ENCODE peak calls at places on chromosome 10, in ten cellular contexts. B is neural crest cell, A is fibroblast of the aortic adventitia, T is type B pancreatic cell, Y is upper lobe of left lung, S is CD14-positive monocyte, G is heart left ventricle, F is psoas muscle, O is AG04450, J is WTC11. U is an unnamed sample.

GRCh38 chr10:17790631-17791030 is 18.5 kb upstream of the MRC1 start:
- DNase-seq in B (no peak), A (no peak), T (no peak), Y (no peak), S (no peak), G (no peak), F (no peak), O (no peak), J (no peak), U (no peak)

GRCh38 chr10:125057158-125058001 is 103.0 kb downstream of the CTBP2 start:
- DNase-seq in B (peak), A (peak), T (peak), Y (peak), S (peak), G (peak), F (peak), O (peak), J (no peak), U (no peak)

GRCh38 chr10:13302821-13303555 is 3.1 kb upstream of the PHYH start:
- DNase-seq in B (no peak), A (no peak), T (no peak), Y (no peak), S (no peak), G (no peak), F (no peak), O (no peak), J (no peak), U (no peak)

GRCh38 chr10:114420811-114421485 is 16.6 kb upstream of the AFAP1L2 start:
- DNase-seq in B (no peak), A (no peak), T (no peak), Y (no peak), S (no peak), G (no peak), F (no peak), O (no peak), J (no peak), U (no peak)

GRCh38 chr10:22666287-22667092 is 47.9 kb downstream of the PIP4K2A start:
- DNase-seq in B (no peak), A (peak), T (no peak), Y (no peak), S (no peak), G (no peak), F (no peak), O (no peak), J (no peak), U (no peak)

GRCh38 chr10:91164520-91165065 is 55.9 kb upstream of the PCGF5 start:
- DNase-seq in B (no peak), A (no peak), T (no peak), Y (no peak), S (no peak), G (no peak), F (no peak), O (no peak), J (no peak), U (no peak)

GRCh38 chr10:45000764-45001381 is at the start of gene ZNF22:
- DNase-seq in B (peak), A (peak), T (peak), Y (peak), S (no peak), G (peak), F (peak), O (no peak), J (peak), U (no peak)

GRCh38 chr10:72334196-72334831 is 20.4 kb downstream of the DNAJB12 start:
- DNase-seq in B (peak), A (no peak), T (no peak), Y (no peak), S (no peak), G (peak), F (no peak), O (no peak), J (no peak), U (no peak)

GRCh38 chr10:83078645-83079044 is 1060.7 kb upstream of the GHITM start:
- DNase-seq in B (no peak), A (no peak), T (no peak), Y (no peak), S (no peak), G (no peak), F (no peak), O (no peak), J (no peak), U (no peak)

GRCh38 chr10:133400624-133401424 is 6.9 kb downstream of the MTG1 start:
- DNase-seq in B (no peak), A (no peak), T (peak), Y (no peak), S (no peak), G (no peak), F (no peak), O (no peak), J (no peak), U (no peak)

GRCh38 chr10:84966708-84967441 is 638.5 kb downstream of the CCSER2 start:
- DNase-seq in B (no peak), A (no peak), T (no peak), Y (no peak), S (no peak), G (no peak), F (no peak), O (no peak), J (no peak), U (no peak)
- TF ChIP-seq CTCF in B (no peak), A (no peak), T (peak), Y (no peak), S (no peak), G (peak), F (no peak), O (no peak), J (no peak), U (peak)

DNA sequence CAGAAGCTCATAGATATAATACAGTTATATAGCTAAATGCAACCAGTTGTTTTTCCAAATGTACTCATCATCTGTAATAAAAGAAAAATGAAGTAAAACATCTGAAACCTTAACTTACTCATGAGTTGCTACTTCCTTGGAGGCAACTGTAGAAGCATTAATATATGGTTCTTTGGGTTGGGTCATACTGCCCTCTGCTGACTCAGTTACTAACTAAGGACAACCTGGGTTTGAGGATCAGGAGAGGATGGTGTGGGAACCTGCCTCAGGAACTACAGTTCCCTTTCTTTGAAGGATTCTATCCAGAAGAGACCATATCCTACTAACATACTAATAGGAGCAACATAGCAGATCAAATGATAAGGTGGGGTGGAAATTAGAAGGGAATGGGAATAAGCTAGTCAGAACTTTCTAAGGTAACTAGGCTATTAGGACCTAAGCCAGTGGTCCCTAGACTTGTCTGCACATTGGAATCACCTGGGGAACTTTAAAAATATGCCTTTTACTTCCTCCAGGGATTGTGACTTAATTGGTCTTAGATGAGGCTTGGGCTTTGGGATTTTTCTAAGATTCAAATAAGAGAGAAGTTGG is 20.7 kb downstream of the COX15 start:
- DNase-seq in B (no peak), A (peak), T (no peak), Y (no peak), S (no peak), G (no peak), F (no peak), O (peak), J (no peak), U (no peak)
- TF ChIP-seq CTCF in B (peak), A (peak), T (peak), Y (peak), S (peak), G (no peak), F (peak), O (peak), J (no peak), U (peak)

DNA sequence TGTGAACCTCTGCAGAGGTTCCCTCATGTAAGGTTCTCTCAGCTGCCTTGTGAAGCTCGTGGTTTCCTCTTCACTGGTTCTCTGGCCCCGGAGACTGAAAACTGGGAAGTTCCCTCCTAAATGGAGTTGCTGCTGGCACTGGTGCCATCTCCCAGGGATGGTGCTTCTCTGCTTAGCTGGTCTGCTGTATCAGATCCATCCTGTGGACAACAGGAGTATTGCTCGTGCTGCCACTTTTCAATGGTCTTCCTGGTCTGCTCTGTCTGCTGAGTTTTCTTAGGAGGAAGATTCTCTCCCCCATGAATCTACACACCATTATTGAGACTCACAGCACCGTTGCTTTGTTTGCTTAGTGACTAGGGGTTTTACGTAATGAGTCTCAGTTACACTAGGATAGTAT is 247.8 kb downstream of the OTUD1 start:
- DNase-seq in B (no peak), A (no peak), T (no peak), Y (no peak), S (no peak), G (no peak), F (no peak), O (no peak), J (no peak), U (no peak)
- TF ChIP-seq CTCF in B (no peak), A (no peak), T (no peak), Y (no peak), S (no peak), G (no peak), F (no peak), O (no peak), J (no peak), U (no peak)

GRCh38 chr10:1624240-1624639 is 113.1 kb downstream of the ADARB2 start:
- DNase-seq in B (no peak), A (no peak), T (no peak), Y (no peak), S (no peak), G (no peak), F (no peak), O (no peak), J (no peak), U (no peak)
- TF ChIP-seq CTCF in B (no peak), A (no peak), T (no peak), Y (no peak), S (no peak), G (no peak), F (no peak), O (no peak), J (no peak), U (no peak)

DNA sequence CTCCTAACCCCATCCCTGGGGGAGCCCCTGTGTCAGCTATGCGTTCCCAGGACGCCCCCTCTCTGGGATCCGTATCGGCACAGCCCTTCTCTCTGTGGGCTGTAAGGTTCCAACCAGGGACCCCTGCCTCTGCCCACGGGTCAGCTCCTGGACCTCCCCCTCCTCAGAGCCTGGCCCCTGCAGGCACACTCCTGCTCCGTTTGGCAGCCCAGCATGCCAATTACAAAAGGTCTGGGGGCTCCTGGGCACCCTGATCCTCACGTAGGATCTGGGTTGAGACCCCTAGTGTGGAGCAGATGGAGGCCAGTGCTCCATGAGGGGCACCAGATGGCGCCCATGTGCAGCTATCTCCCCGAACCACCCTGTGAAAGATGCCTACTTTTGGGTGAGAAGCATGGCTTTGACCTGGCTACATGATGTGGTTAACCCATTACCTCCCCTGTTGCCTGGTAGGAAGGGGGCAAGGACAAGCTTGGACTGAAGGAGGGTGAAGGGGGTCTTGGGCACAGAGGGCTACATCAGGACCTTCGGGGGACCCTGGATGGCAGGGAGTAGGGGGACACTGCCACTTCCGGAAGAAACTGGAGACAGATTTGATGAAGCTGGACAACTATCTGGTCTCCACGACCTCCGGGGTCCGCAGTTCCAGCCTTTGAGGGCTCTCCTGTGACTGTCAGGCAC is 9.0 kb downstream of the TACR2 start:
- DNase-seq in B (no peak), A (no peak), T (no peak), Y (no peak), S (no peak), G (peak), F (no peak), O (no peak), J (no peak), U (peak)
- TF ChIP-seq CTCF in B (peak), A (no peak), T (peak), Y (peak), S (no peak), G (no peak), F (peak), O (no peak), J (no peak), U (peak)

GRCh38 chr10:69119896-69120295 is 4.1 kb upstream of the VPS26A start:
- DNase-seq in B (no peak), A (no peak), T (no peak), Y (no peak), S (no peak), G (no peak), F (no peak), O (no peak), J (no peak), U (no peak)

GRCh38 chr10:69124558-69125121 is 662 bp downstream of the VPS26A start:
- DNase-seq in B (peak), A (peak), T (no peak), Y (peak), S (peak), G (no peak), F (peak), O (peak), J (peak), U (no peak)

GRCh38 chr10:69125554-69125953 is 1.6 kb downstream of the VPS26A start:
- DNase-seq in B (no peak), A (no peak), T (no peak), Y (no peak), S (no peak), G (no peak), F (no peak), O (no peak), J (no peak), U (no peak)

GRCh38 chr10:69123747-69124557 is at the start of gene VPS26A:
- DNase-seq in B (peak), A (peak), T (peak), Y (peak), S (peak), G (peak), F (peak), O (peak), J (peak), U (peak)

DNA sequence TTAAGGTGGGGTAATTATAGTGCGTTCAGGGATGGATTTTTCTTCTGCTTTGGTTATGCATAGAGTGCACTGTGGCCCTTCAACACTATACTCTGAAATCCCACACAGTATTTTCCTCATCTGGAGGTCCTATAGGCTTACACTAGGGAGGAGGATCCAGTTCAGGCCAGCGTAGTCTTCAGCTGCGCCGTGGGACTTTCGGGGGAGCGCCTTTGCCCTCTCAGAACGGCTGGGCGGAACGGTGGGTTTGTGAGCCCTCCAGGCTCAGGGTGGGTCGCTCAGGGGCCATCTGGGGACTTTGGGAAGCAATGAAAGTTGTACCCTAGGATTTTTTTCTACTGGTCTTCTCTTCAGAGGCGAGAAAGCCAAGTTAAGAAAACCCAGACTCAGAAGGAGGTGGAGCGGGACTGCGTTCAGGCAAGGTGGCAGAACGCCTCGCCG is 652 bp upstream of the VPS26A start:
- DNase-seq in B (no peak), A (peak), T (peak), Y (peak), S (peak), G (no peak), F (no peak), O (peak), J (peak), U (no peak)
- TF ChIP-seq CTCF in B (no peak), A (no peak), T (no peak), Y (no peak), S (peak), G (no peak), F (peak), O (peak), J (no peak), U (peak)

GRCh38 chr10:100728928-100729876 is 16.2 kb upstream of the PAX2 start:
- DNase-seq in B (no peak), A (peak), T (no peak), Y (no peak), S (no peak), G (no peak), F (no peak), O (no peak), J (peak), U (peak)
- TF ChIP-seq CTCF in B (peak), A (peak), T (peak), Y (no peak), S (no peak), G (no peak), F (no peak), O (peak), J (peak), U (peak)